ENCODE peak calls at places on chromosomes 5 and 9, in six cellular contexts. T, J, F, H, W and Y are unnamed samples.

GRCh38 chr5:32024751-32025150 is 149.4 kb downstream of the GOLPH3 start:
- DNase-seq in T (no peak), J (no peak), F (no peak), H (no peak), W (no peak), Y (no peak)

GRCh38 chr5:132426525-132427138 is 57.1 kb downstream of the SLC22A5 start:
- DNase-seq in T (peak; percentile 71), J (peak; percentile 77), F (peak; percentile 83), H (no peak), W (no peak), Y (peak; percentile 48)

GRCh38 chr9:136013116-136013515 is 51.9 kb upstream of the UBAC1 start:
- DNase-seq in T (no peak), J (no peak), F (no peak), H (no peak), W (no peak), Y (no peak)

GRCh38 chr9:90069107-90069506 is 464.3 kb downstream of the GADD45G start:
- DNase-seq in T (no peak), J (no peak), F (no peak), H (no peak), W (no peak), Y (no peak)

GRCh38 chr5:61999371-61999770 is 306.6 kb upstream of the KIF2A start:
- DNase-seq in T (peak; percentile 43), J (no peak), F (no peak), H (no peak), W (no peak), Y (no peak)

GRCh38 chr5:145848854-145849253 is 13.7 kb upstream of the PRELID2 start:
- DNase-seq in T (no peak), J (no peak), F (no peak), H (no peak), W (no peak), Y (no peak)

GRCh38 chr9:137218754-137219271 is 3.2 kb downstream of the RNF208 start:
- DNase-seq in T (no peak), J (peak; percentile 92), F (peak; percentile 22), H (no peak), W (no peak), Y (no peak)

GRCh38 chr5:102090770-102091169 is 205.3 kb downstream of the SLCO4C1 start:
- DNase-seq in T (no peak), J (no peak), F (no peak), H (no peak), W (no peak), Y (peak; percentile 21)

GRCh38 chr5:160260006-160260775 is 30.9 kb downstream of the FABP6 start:
- DNase-seq in T (no peak), J (no peak), F (no peak), H (no peak), W (no peak), Y (no peak)

GRCh38 chr5:92562065-92562464 is 1019.0 kb downstream of the NR2F1-AS1 start:
- DNase-seq in T (no peak), J (no peak), F (no peak), H (no peak), W (no peak), Y (no peak)

GRCh38 chr5:117657591-117657990 is 1083.0 kb upstream of the SEMA6A start:
- DNase-seq in T (no peak), J (no peak), F (no peak), H (no peak), W (peak; percentile 22), Y (no peak)

GRCh38 chr5:96582343-96582742 is 79.8 kb upstream of the CAST start:
- DNase-seq in T (no peak), J (no peak), F (no peak), H (no peak), W (peak; percentile 52), Y (no peak)

GRCh38 chr5:164065266-164065665 is 559.8 kb downstream of the MAT2B start:
- DNase-seq in T (no peak), J (no peak), F (no peak), H (no peak), W (no peak), Y (no peak)